ENCODE peak calls at places on chromosomes 13 and 19, in five cellular contexts. One of them, this sample, is unnamed.

GRCh38 chr13:102960959-102961358 is 105.3 kb downstream of the SLC10A2 start:
- DNase-seq in stimulated activated CD4-positive, alpha-beta T cell treated with anti-CD3 and anti-CD28 coated beads, Interleukin-1b, Interleukin-23, amount 100 ng/mL, for 24 hours: no peak
- DNase-seq in cardiac fibroblast: no peak
- DNase-seq in EH: no peak
- DNase-seq in stimulated activated CD8-positive, alpha-beta memory T cell treated with anti-CD3 and anti-CD28 coated beads, Interleukin-2, amount 100 ng/mL, for 1 hour: no peak
- DNase-seq in this sample: no peak

GRCh38 chr13:98664047-98664446 is 87.1 kb upstream of the STK24 start:
- DNase-seq in stimulated activated CD4-positive, alpha-beta T cell treated with anti-CD3 and anti-CD28 coated beads, Interleukin-1b, Interleukin-23, amount 100 ng/mL, for 24 hours: peak
- DNase-seq in cardiac fibroblast: no peak
- DNase-seq in EH: peak
- DNase-seq in stimulated activated CD8-positive, alpha-beta memory T cell treated with anti-CD3 and anti-CD28 coated beads, Interleukin-2, amount 100 ng/mL, for 1 hour: no peak
- DNase-seq in this sample: peak

GRCh38 chr19:4068058-4068966 is 1.6 kb upstream of the ZBTB7A start:
- DNase-seq in stimulated activated CD4-positive, alpha-beta T cell treated with anti-CD3 and anti-CD28 coated beads, Interleukin-1b, Interleukin-23, amount 100 ng/mL, for 24 hours: no peak
- DNase-seq in cardiac fibroblast: no peak
- DNase-seq in EH: no peak
- DNase-seq in stimulated activated CD8-positive, alpha-beta memory T cell treated with anti-CD3 and anti-CD28 coated beads, Interleukin-2, amount 100 ng/mL, for 1 hour: no peak
- DNase-seq in this sample: no peak

GRCh38 chr19:12543855-12544254 is 7.4 kb downstream of the ZNF564 start:
- DNase-seq in stimulated activated CD4-positive, alpha-beta T cell treated with anti-CD3 and anti-CD28 coated beads, Interleukin-1b, Interleukin-23, amount 100 ng/mL, for 24 hours: no peak
- DNase-seq in cardiac fibroblast: peak
- DNase-seq in EH: no peak
- DNase-seq in stimulated activated CD8-positive, alpha-beta memory T cell treated with anti-CD3 and anti-CD28 coated beads, Interleukin-2, amount 100 ng/mL, for 1 hour: no peak
- DNase-seq in this sample: peak

GRCh38 chr13:110912651-110913051 is 2.2 kb downstream of the ANKRD10 start:
- DNase-seq in stimulated activated CD4-positive, alpha-beta T cell treated with anti-CD3 and anti-CD28 coated beads, Interleukin-1b, Interleukin-23, amount 100 ng/mL, for 24 hours: no peak
- DNase-seq in cardiac fibroblast: peak
- DNase-seq in EH: peak
- DNase-seq in stimulated activated CD8-positive, alpha-beta memory T cell treated with anti-CD3 and anti-CD28 coated beads, Interleukin-2, amount 100 ng/mL, for 1 hour: no peak
- DNase-seq in this sample: peak

GRCh38 chr19:58181902-58182576 is 822 bp upstream of the ZNF274 start:
- DNase-seq in stimulated activated CD4-positive, alpha-beta T cell treated with anti-CD3 and anti-CD28 coated beads, Interleukin-1b, Interleukin-23, amount 100 ng/mL, for 24 hours: peak
- DNase-seq in cardiac fibroblast: peak
- DNase-seq in EH: peak
- DNase-seq in stimulated activated CD8-positive, alpha-beta memory T cell treated with anti-CD3 and anti-CD28 coated beads, Interleukin-2, amount 100 ng/mL, for 1 hour: peak
- DNase-seq in this sample: peak

GRCh38 chr13:48377857-48378256 is 35.1 kb downstream of the LPAR6 start:
- DNase-seq in stimulated activated CD4-positive, alpha-beta T cell treated with anti-CD3 and anti-CD28 coated beads, Interleukin-1b, Interleukin-23, amount 100 ng/mL, for 24 hours: no peak
- DNase-seq in cardiac fibroblast: no peak
- DNase-seq in EH: no peak
- DNase-seq in stimulated activated CD8-positive, alpha-beta memory T cell treated with anti-CD3 and anti-CD28 coated beads, Interleukin-2, amount 100 ng/mL, for 1 hour: no peak
- DNase-seq in this sample: no peak

GRCh38 chr13:104414771-104415170 is 1348.6 kb upstream of the SLC10A2 start:
- DNase-seq in stimulated activated CD4-positive, alpha-beta T cell treated with anti-CD3 and anti-CD28 coated beads, Interleukin-1b, Interleukin-23, amount 100 ng/mL, for 24 hours: no peak
- DNase-seq in cardiac fibroblast: no peak
- DNase-seq in EH: no peak
- DNase-seq in stimulated activated CD8-positive, alpha-beta memory T cell treated with anti-CD3 and anti-CD28 coated beads, Interleukin-2, amount 100 ng/mL, for 1 hour: no peak
- DNase-seq in this sample: peak

GRCh38 chr13:44755872-44756271 is 179.7 kb upstream of the TSC22D1 start:
- DNase-seq in stimulated activated CD4-positive, alpha-beta T cell treated with anti-CD3 and anti-CD28 coated beads, Interleukin-1b, Interleukin-23, amount 100 ng/mL, for 24 hours: no peak
- DNase-seq in cardiac fibroblast: peak
- DNase-seq in EH: peak
- DNase-seq in stimulated activated CD8-positive, alpha-beta memory T cell treated with anti-CD3 and anti-CD28 coated beads, Interleukin-2, amount 100 ng/mL, for 1 hour: no peak
- DNase-seq in this sample: peak

GRCh38 chr13:110916671-110917142 is 1.8 kb upstream of the ANKRD10 start:
- DNase-seq in stimulated activated CD4-positive, alpha-beta T cell treated with anti-CD3 and anti-CD28 coated beads, Interleukin-1b, Interleukin-23, amount 100 ng/mL, for 24 hours: no peak
- DNase-seq in cardiac fibroblast: peak
- DNase-seq in EH: peak
- DNase-seq in stimulated activated CD8-positive, alpha-beta memory T cell treated with anti-CD3 and anti-CD28 coated beads, Interleukin-2, amount 100 ng/mL, for 1 hour: no peak
- DNase-seq in this sample: peak

GRCh38 chr19:33902802-33903488 is 106.3 kb downstream of the KCTD15 start:
- DNase-seq in stimulated activated CD4-positive, alpha-beta T cell treated with anti-CD3 and anti-CD28 coated beads, Interleukin-1b, Interleukin-23, amount 100 ng/mL, for 24 hours: no peak
- DNase-seq in cardiac fibroblast: no peak
- DNase-seq in EH: no peak
- DNase-seq in stimulated activated CD8-positive, alpha-beta memory T cell treated with anti-CD3 and anti-CD28 coated beads, Interleukin-2, amount 100 ng/mL, for 1 hour: no peak
- DNase-seq in this sample: no peak

GRCh38 chr19:23281663-23282276 is 31.6 kb upstream of the ZNF724 start:
- DNase-seq in stimulated activated CD4-positive, alpha-beta T cell treated with anti-CD3 and anti-CD28 coated beads, Interleukin-1b, Interleukin-23, amount 100 ng/mL, for 24 hours: no peak
- DNase-seq in cardiac fibroblast: no peak
- DNase-seq in EH: no peak
- DNase-seq in stimulated activated CD8-positive, alpha-beta memory T cell treated with anti-CD3 and anti-CD28 coated beads, Interleukin-2, amount 100 ng/mL, for 1 hour: no peak
- DNase-seq in this sample: no peak

GRCh38 chr13:56424246-56424645 is 716.5 kb upstream of the PRR20A start:
- DNase-seq in stimulated activated CD4-positive, alpha-beta T cell treated with anti-CD3 and anti-CD28 coated beads, Interleukin-1b, Interleukin-23, amount 100 ng/mL, for 24 hours: no peak
- DNase-seq in cardiac fibroblast: no peak
- DNase-seq in EH: no peak
- DNase-seq in stimulated activated CD8-positive, alpha-beta memory T cell treated with anti-CD3 and anti-CD28 coated beads, Interleukin-2, amount 100 ng/mL, for 1 hour: no peak
- DNase-seq in this sample: no peak

GRCh38 chr13:41668130-41668757 is 210.9 kb downstream of the RGCC start:
- DNase-seq in stimulated activated CD4-positive, alpha-beta T cell treated with anti-CD3 and anti-CD28 coated beads, Interleukin-1b, Interleukin-23, amount 100 ng/mL, for 24 hours: no peak
- DNase-seq in cardiac fibroblast: peak
- DNase-seq in EH: peak
- DNase-seq in stimulated activated CD8-positive, alpha-beta memory T cell treated with anti-CD3 and anti-CD28 coated beads, Interleukin-2, amount 100 ng/mL, for 1 hour: no peak
- DNase-seq in this sample: peak

GRCh38 chr19:3358919-3359849 is 7.2 kb upstream of the NFIC start:
- DNase-seq in stimulated activated CD4-positive, alpha-beta T cell treated with anti-CD3 and anti-CD28 coated beads, Interleukin-1b, Interleukin-23, amount 100 ng/mL, for 24 hours: peak
- DNase-seq in cardiac fibroblast: peak
- DNase-seq in EH: peak
- DNase-seq in stimulated activated CD8-positive, alpha-beta memory T cell treated with anti-CD3 and anti-CD28 coated beads, Interleukin-2, amount 100 ng/mL, for 1 hour: peak
- DNase-seq in this sample: peak

GRCh38 chr19:17997969-17998826 is 9.8 kb upstream of the ARRDC2 start:
- DNase-seq in stimulated activated CD4-positive, alpha-beta T cell treated with anti-CD3 and anti-CD28 coated beads, Interleukin-1b, Interleukin-23, amount 100 ng/mL, for 24 hours: no peak
- DNase-seq in cardiac fibroblast: peak
- DNase-seq in EH: no peak
- DNase-seq in stimulated activated CD8-positive, alpha-beta memory T cell treated with anti-CD3 and anti-CD28 coated beads, Interleukin-2, amount 100 ng/mL, for 1 hour: no peak
- DNase-seq in this sample: no peak

This sample was measured in choroid plexus epithelial cell.